ENCODE peak calls at places on chromosomes 13 and 19, in nine cellular contexts. One of them, this sample, is unnamed.

GRCh38 chr19:815775-816499 is 5.8 kb downstream of the PLPPR3 start:
- DNase-seq in WTC11: no peak
- DNase-seq in progenitor cell of endocrine pancreas: no peak
- DNase-seq in caudate nucleus: no peak
- DNase-seq in hypothalamus: no peak
- DNase-seq in stimulated activated naive CD8-positive, alpha-beta T cell treated with anti-CD3 and anti-CD28 coated beads, Interleukin-15, amount 100 ng/mL, for 72 hours: no peak
- DNase-seq in activated effector memory CD4-positive, alpha-beta T cell treated with Interleukin-2 at 50 U/mL for 16 hours: no peak
- DNase-seq in NCI-H1092: no peak
- DNase-seq in NCI-H2081 treated with DMSO at 0.1 percent for 48 hours: no peak
- DNase-seq in this sample: no peak

GRCh38 chr19:12090807-12091206 is 26.3 kb downstream of the ZNF844 start:
- DNase-seq in progenitor cell of endocrine pancreas: peak; percentile 30
- DNase-seq in activated effector memory CD4-positive, alpha-beta T cell treated with Interleukin-2 at 50 U/mL for 16 hours: peak; percentile 23
- DNase-seq in stimulated activated naive CD8-positive, alpha-beta T cell treated with anti-CD3 and anti-CD28 coated beads, Interleukin-15, amount 100 ng/mL, for 72 hours: peak; percentile 65
- DNase-seq in hypothalamus: peak; percentile 5
- DNase-seq in NCI-H2081 treated with DMSO at 0.1 percent for 48 hours: no peak
- DNase-seq in WTC11: peak; percentile 75
- DNase-seq in caudate nucleus: peak; percentile 4
- DNase-seq in NCI-H1092: peak; percentile 24
- DNase-seq in this sample: peak; percentile 35

GRCh38 chr13:48221301-48222190 is 11.5 kb upstream of the ITM2B start:
- DNase-seq in stimulated activated naive CD8-positive, alpha-beta T cell treated with anti-CD3 and anti-CD28 coated beads, Interleukin-15, amount 100 ng/mL, for 72 hours: peak; percentile 15
- DNase-seq in WTC11: no peak
- DNase-seq in hypothalamus: no peak
- DNase-seq in activated effector memory CD4-positive, alpha-beta T cell treated with Interleukin-2 at 50 U/mL for 16 hours: no peak
- DNase-seq in NCI-H1092: no peak
- DNase-seq in NCI-H2081 treated with DMSO at 0.1 percent for 48 hours: no peak
- DNase-seq in progenitor cell of endocrine pancreas: no peak
- DNase-seq in caudate nucleus: no peak
- DNase-seq in this sample: no peak

GRCh38 chr19:5695649-5696195 is 5.6 kb downstream of the RPL36 start:
- DNase-seq in NCI-H2081 treated with DMSO at 0.1 percent for 48 hours: no peak
- DNase-seq in activated effector memory CD4-positive, alpha-beta T cell treated with Interleukin-2 at 50 U/mL for 16 hours: no peak
- DNase-seq in hypothalamus: no peak
- DNase-seq in caudate nucleus: no peak
- DNase-seq in stimulated activated naive CD8-positive, alpha-beta T cell treated with anti-CD3 and anti-CD28 coated beads, Interleukin-15, amount 100 ng/mL, for 72 hours: no peak
- DNase-seq in NCI-H1092: no peak
- DNase-seq in WTC11: no peak
- DNase-seq in progenitor cell of endocrine pancreas: no peak
- DNase-seq in this sample: no peak

GRCh38 chr13:113187263-113187669 is 21.2 kb downstream of the PCID2 start:
- DNase-seq in stimulated activated naive CD8-positive, alpha-beta T cell treated with anti-CD3 and anti-CD28 coated beads, Interleukin-15, amount 100 ng/mL, for 72 hours: no peak
- DNase-seq in activated effector memory CD4-positive, alpha-beta T cell treated with Interleukin-2 at 50 U/mL for 16 hours: no peak
- DNase-seq in progenitor cell of endocrine pancreas: no peak
- DNase-seq in WTC11: no peak
- DNase-seq in hypothalamus: no peak
- DNase-seq in NCI-H2081 treated with DMSO at 0.1 percent for 48 hours: no peak
- DNase-seq in caudate nucleus: peak; percentile 57
- DNase-seq in NCI-H1092: no peak
- DNase-seq in this sample: peak; percentile 100

GRCh38 chr13:40207110-40207478 is 459.3 kb downstream of the FOXO1 start:
- DNase-seq in WTC11: no peak
- DNase-seq in progenitor cell of endocrine pancreas: no peak
- DNase-seq in NCI-H1092: no peak
- DNase-seq in stimulated activated naive CD8-positive, alpha-beta T cell treated with anti-CD3 and anti-CD28 coated beads, Interleukin-15, amount 100 ng/mL, for 72 hours: no peak
- DNase-seq in NCI-H2081 treated with DMSO at 0.1 percent for 48 hours: no peak
- DNase-seq in hypothalamus: no peak
- DNase-seq in activated effector memory CD4-positive, alpha-beta T cell treated with Interleukin-2 at 50 U/mL for 16 hours: no peak
- DNase-seq in caudate nucleus: no peak
- DNase-seq in this sample: no peak

GRCh38 chr19:37519890-37520289 is 13.2 kb downstream of the ZNF793 start:
- DNase-seq in NCI-H1092: no peak
- DNase-seq in progenitor cell of endocrine pancreas: no peak
- DNase-seq in stimulated activated naive CD8-positive, alpha-beta T cell treated with anti-CD3 and anti-CD28 coated beads, Interleukin-15, amount 100 ng/mL, for 72 hours: no peak
- DNase-seq in caudate nucleus: no peak
- DNase-seq in activated effector memory CD4-positive, alpha-beta T cell treated with Interleukin-2 at 50 U/mL for 16 hours: no peak
- DNase-seq in NCI-H2081 treated with DMSO at 0.1 percent for 48 hours: no peak
- DNase-seq in hypothalamus: no peak
- DNase-seq in WTC11: no peak
- DNase-seq in this sample: no peak

GRCh38 chr13:100751826-100752225 is 77.2 kb upstream of the TMTC4 start:
- DNase-seq in stimulated activated naive CD8-positive, alpha-beta T cell treated with anti-CD3 and anti-CD28 coated beads, Interleukin-15, amount 100 ng/mL, for 72 hours: no peak
- DNase-seq in caudate nucleus: peak; percentile 36
- DNase-seq in NCI-H2081 treated with DMSO at 0.1 percent for 48 hours: no peak
- DNase-seq in activated effector memory CD4-positive, alpha-beta T cell treated with Interleukin-2 at 50 U/mL for 16 hours: no peak
- DNase-seq in WTC11: no peak
- DNase-seq in NCI-H1092: no peak
- DNase-seq in progenitor cell of endocrine pancreas: no peak
- DNase-seq in hypothalamus: no peak
- DNase-seq in this sample: no peak

GRCh38 chr19:2488942-2489731 is 13.2 kb downstream of the GADD45B start:
- DNase-seq in caudate nucleus: peak; percentile 36
- DNase-seq in hypothalamus: no peak
- DNase-seq in stimulated activated naive CD8-positive, alpha-beta T cell treated with anti-CD3 and anti-CD28 coated beads, Interleukin-15, amount 100 ng/mL, for 72 hours: no peak
- DNase-seq in NCI-H2081 treated with DMSO at 0.1 percent for 48 hours: no peak
- DNase-seq in NCI-H1092: no peak
- DNase-seq in progenitor cell of endocrine pancreas: peak; percentile 32
- DNase-seq in activated effector memory CD4-positive, alpha-beta T cell treated with Interleukin-2 at 50 U/mL for 16 hours: no peak
- DNase-seq in WTC11: peak; percentile 66
- DNase-seq in this sample: peak; percentile 21

GRCh38 chr19:23241433-23241832 is 8.8 kb downstream of the ZNF724 start:
- DNase-seq in stimulated activated naive CD8-positive, alpha-beta T cell treated with anti-CD3 and anti-CD28 coated beads, Interleukin-15, amount 100 ng/mL, for 72 hours: no peak
- DNase-seq in hypothalamus: no peak
- DNase-seq in activated effector memory CD4-positive, alpha-beta T cell treated with Interleukin-2 at 50 U/mL for 16 hours: no peak
- DNase-seq in NCI-H1092: no peak
- DNase-seq in NCI-H2081 treated with DMSO at 0.1 percent for 48 hours: no peak
- DNase-seq in WTC11: no peak
- DNase-seq in caudate nucleus: no peak
- DNase-seq in progenitor cell of endocrine pancreas: no peak
- DNase-seq in this sample: no peak

GRCh38 chr13:100550433-100550832 is 38.2 kb downstream of the GGACT start:
- DNase-seq in caudate nucleus: no peak
- DNase-seq in WTC11: no peak
- DNase-seq in NCI-H2081 treated with DMSO at 0.1 percent for 48 hours: no peak
- DNase-seq in NCI-H1092: no peak
- DNase-seq in progenitor cell of endocrine pancreas: no peak
- DNase-seq in hypothalamus: no peak
- DNase-seq in stimulated activated naive CD8-positive, alpha-beta T cell treated with anti-CD3 and anti-CD28 coated beads, Interleukin-15, amount 100 ng/mL, for 72 hours: no peak
- DNase-seq in activated effector memory CD4-positive, alpha-beta T cell treated with Interleukin-2 at 50 U/mL for 16 hours: no peak
- DNase-seq in this sample: peak; percentile 57

GRCh38 chr19:3544742-3545668 is 6.0 kb downstream of the TEKTIP1 start:
- DNase-seq in caudate nucleus: peak; percentile 79
- DNase-seq in progenitor cell of endocrine pancreas: peak; percentile 80
- DNase-seq in activated effector memory CD4-positive, alpha-beta T cell treated with Interleukin-2 at 50 U/mL for 16 hours: peak; percentile 64
- DNase-seq in stimulated activated naive CD8-positive, alpha-beta T cell treated with anti-CD3 and anti-CD28 coated beads, Interleukin-15, amount 100 ng/mL, for 72 hours: peak; percentile 81
- DNase-seq in hypothalamus: peak; percentile 43
- DNase-seq in NCI-H2081 treated with DMSO at 0.1 percent for 48 hours: no peak
- DNase-seq in WTC11: peak; percentile 93
- DNase-seq in NCI-H1092: peak; percentile 23
- DNase-seq in this sample: peak; percentile 30

GRCh38 chr19:47124937-47125668 is 5.5 kb upstream of the SAE1 start:
- DNase-seq in WTC11: no peak
- DNase-seq in hypothalamus: no peak
- DNase-seq in NCI-H1092: peak; percentile 37
- DNase-seq in caudate nucleus: no peak
- DNase-seq in activated effector memory CD4-positive, alpha-beta T cell treated with Interleukin-2 at 50 U/mL for 16 hours: no peak
- DNase-seq in progenitor cell of endocrine pancreas: peak; percentile 12
- DNase-seq in stimulated activated naive CD8-positive, alpha-beta T cell treated with anti-CD3 and anti-CD28 coated beads, Interleukin-15, amount 100 ng/mL, for 72 hours: peak; percentile 24
- DNase-seq in NCI-H2081 treated with DMSO at 0.1 percent for 48 hours: peak; percentile 46
- DNase-seq in this sample: peak; percentile 74

GRCh38 chr13:73077867-73078266 is 19.1 kb downstream of the KLF5 start:
- DNase-seq in NCI-H1092: no peak
- DNase-seq in caudate nucleus: no peak
- DNase-seq in WTC11: no peak
- DNase-seq in activated effector memory CD4-positive, alpha-beta T cell treated with Interleukin-2 at 50 U/mL for 16 hours: no peak
- DNase-seq in hypothalamus: no peak
- DNase-seq in progenitor cell of endocrine pancreas: no peak
- DNase-seq in stimulated activated naive CD8-positive, alpha-beta T cell treated with anti-CD3 and anti-CD28 coated beads, Interleukin-15, amount 100 ng/mL, for 72 hours: no peak
- DNase-seq in NCI-H2081 treated with DMSO at 0.1 percent for 48 hours: no peak
- DNase-seq in this sample: no peak

GRCh38 chr13:51727634-51728274 is 76.2 kb downstream of the DHRS12 start:
- DNase-seq in hypothalamus: no peak
- DNase-seq in stimulated activated naive CD8-positive, alpha-beta T cell treated with anti-CD3 and anti-CD28 coated beads, Interleukin-15, amount 100 ng/mL, for 72 hours: no peak
- DNase-seq in caudate nucleus: peak; percentile 11
- DNase-seq in NCI-H2081 treated with DMSO at 0.1 percent for 48 hours: no peak
- DNase-seq in activated effector memory CD4-positive, alpha-beta T cell treated with Interleukin-2 at 50 U/mL for 16 hours: no peak
- DNase-seq in NCI-H1092: no peak
- DNase-seq in WTC11: no peak
- DNase-seq in progenitor cell of endocrine pancreas: no peak
- DNase-seq in this sample: no peak

GRCh38 chr19:38486731-38487336 is 53.3 kb downstream of the RYR1 start:
- DNase-seq in NCI-H2081 treated with DMSO at 0.1 percent for 48 hours: no peak
- DNase-seq in activated effector memory CD4-positive, alpha-beta T cell treated with Interleukin-2 at 50 U/mL for 16 hours: no peak
- DNase-seq in WTC11: no peak
- DNase-seq in stimulated activated naive CD8-positive, alpha-beta T cell treated with anti-CD3 and anti-CD28 coated beads, Interleukin-15, amount 100 ng/mL, for 72 hours: no peak
- DNase-seq in caudate nucleus: no peak
- DNase-seq in NCI-H1092: no peak
- DNase-seq in progenitor cell of endocrine pancreas: no peak
- DNase-seq in hypothalamus: no peak
- DNase-seq in this sample: no peak

GRCh38 chr13:112444416-112445399 is 68.6 kb downstream of the SPACA7 start:
- DNase-seq in stimulated activated naive CD8-positive, alpha-beta T cell treated with anti-CD3 and anti-CD28 coated beads, Interleukin-15, amount 100 ng/mL, for 72 hours: no peak
- DNase-seq in progenitor cell of endocrine pancreas: no peak
- DNase-seq in NCI-H1092: no peak
- DNase-seq in caudate nucleus: no peak
- DNase-seq in hypothalamus: no peak
- DNase-seq in activated effector memory CD4-positive, alpha-beta T cell treated with Interleukin-2 at 50 U/mL for 16 hours: no peak
- DNase-seq in WTC11: no peak
- DNase-seq in NCI-H2081 treated with DMSO at 0.1 percent for 48 hours: no peak
- DNase-seq in this sample: no peak

GRCh38 chr19:38900816-38901215 is 1.0 kb downstream of the NFKBIB start:
- DNase-seq in hypothalamus: no peak
- DNase-seq in progenitor cell of endocrine pancreas: no peak
- DNase-seq in NCI-H1092: no peak
- DNase-seq in WTC11: no peak
- DNase-seq in caudate nucleus: no peak
- DNase-seq in activated effector memory CD4-positive, alpha-beta T cell treated with Interleukin-2 at 50 U/mL for 16 hours: no peak
- DNase-seq in NCI-H2081 treated with DMSO at 0.1 percent for 48 hours: no peak
- DNase-seq in stimulated activated naive CD8-positive, alpha-beta T cell treated with anti-CD3 and anti-CD28 coated beads, Interleukin-15, amount 100 ng/mL, for 72 hours: no peak
- DNase-seq in this sample: no peak

GRCh38 chr19:48754950-48755645 is at the start of gene FGF21:
- DNase-seq in caudate nucleus: no peak
- DNase-seq in hypothalamus: no peak
- DNase-seq in WTC11: peak; percentile 69
- DNase-seq in NCI-H2081 treated with DMSO at 0.1 percent for 48 hours: no peak
- DNase-seq in activated effector memory CD4-positive, alpha-beta T cell treated with Interleukin-2 at 50 U/mL for 16 hours: no peak
- DNase-seq in NCI-H1092: no peak
- DNase-seq in progenitor cell of endocrine pancreas: no peak
- DNase-seq in stimulated activated naive CD8-positive, alpha-beta T cell treated with anti-CD3 and anti-CD28 coated beads, Interleukin-15, amount 100 ng/mL, for 72 hours: no peak
- DNase-seq in this sample: no peak

GRCh38 chr19:47679922-47680857 is 33.0 kb upstream of the EHD2 start:
- DNase-seq in progenitor cell of endocrine pancreas: no peak
- DNase-seq in WTC11: no peak
- DNase-seq in stimulated activated naive CD8-positive, alpha-beta T cell treated with anti-CD3 and anti-CD28 coated beads, Interleukin-15, amount 100 ng/mL, for 72 hours: no peak
- DNase-seq in activated effector memory CD4-positive, alpha-beta T cell treated with Interleukin-2 at 50 U/mL for 16 hours: no peak
- DNase-seq in caudate nucleus: no peak
- DNase-seq in hypothalamus: no peak
- DNase-seq in NCI-H1092: no peak
- DNase-seq in NCI-H2081 treated with DMSO at 0.1 percent for 48 hours: no peak
- DNase-seq in this sample: no peak

GRCh38 chr13:26048745-26049144 is 3.1 kb downstream of the SHISA2 start:
- DNase-seq in WTC11: no peak
- DNase-seq in hypothalamus: no peak
- DNase-seq in caudate nucleus: no peak
- DNase-seq in NCI-H2081 treated with DMSO at 0.1 percent for 48 hours: no peak
- DNase-seq in NCI-H1092: no peak
- DNase-seq in stimulated activated naive CD8-positive, alpha-beta T cell treated with anti-CD3 and anti-CD28 coated beads, Interleukin-15, amount 100 ng/mL, for 72 hours: no peak
- DNase-seq in activated effector memory CD4-positive, alpha-beta T cell treated with Interleukin-2 at 50 U/mL for 16 hours: no peak
- DNase-seq in progenitor cell of endocrine pancreas: no peak
- DNase-seq in this sample: no peak

GRCh38 chr19:36987091-36987490 is 71.0 kb downstream of the ZNF568 start:
- DNase-seq in hypothalamus: no peak
- DNase-seq in progenitor cell of endocrine pancreas: no peak
- DNase-seq in WTC11: no peak
- DNase-seq in stimulated activated naive CD8-positive, alpha-beta T cell treated with anti-CD3 and anti-CD28 coated beads, Interleukin-15, amount 100 ng/mL, for 72 hours: no peak
- DNase-seq in caudate nucleus: no peak
- DNase-seq in activated effector memory CD4-positive, alpha-beta T cell treated with Interleukin-2 at 50 U/mL for 16 hours: no peak
- DNase-seq in NCI-H1092: peak; percentile 6
- DNase-seq in NCI-H2081 treated with DMSO at 0.1 percent for 48 hours: no peak
- DNase-seq in this sample: no peak

GRCh38 chr13:101511766-101512165 is 59.3 kb downstream of the ITGBL1 start:
- DNase-seq in progenitor cell of endocrine pancreas: no peak
- DNase-seq in stimulated activated naive CD8-positive, alpha-beta T cell treated with anti-CD3 and anti-CD28 coated beads, Interleukin-15, amount 100 ng/mL, for 72 hours: no peak
- DNase-seq in activated effector memory CD4-positive, alpha-beta T cell treated with Interleukin-2 at 50 U/mL for 16 hours: no peak
- DNase-seq in WTC11: no peak
- DNase-seq in NCI-H1092: no peak
- DNase-seq in caudate nucleus: no peak
- DNase-seq in hypothalamus: no peak
- DNase-seq in NCI-H2081 treated with DMSO at 0.1 percent for 48 hours: no peak
- DNase-seq in this sample: no peak

This sample was measured in HFFc6.